ENCODE peak calls at places on chromosomes 4 and X, in nine cellular contexts. E is adrenal gland, Z is IMR-90, L is Peyer's patch, G is right lobe of liver, H is spleen, D is H54, V is tibial nerve, X is uterus. N is an unnamed sample.

GRCh38 chr4:119299221-119300071 is 22.5 kb downstream of the FABP2 start:
- DNase-seq in E (no peak), Z (peak), L (no peak), G (no peak), H (no peak), D (no peak), V (no peak), X (no peak), N (no peak)

GRCh38 chrX:129629837-129630236 is 24.9 kb downstream of the APLN start:
- DNase-seq in E (no peak), Z (no peak), L (no peak), G (no peak), H (no peak), D (no peak), V (no peak), X (no peak), N (no peak)

GRCh38 chr4:54226399-54227260 is 2.5 kb upstream of the PDGFRA start:
- DNase-seq in E (peak), Z (peak), L (peak), G (peak), H (peak), D (no peak), V (peak), X (peak), N (no peak)

GRCh38 chrX:43481601-43482000 is 174.5 kb upstream of the MAOA start:
- DNase-seq in E (no peak), Z (no peak), L (no peak), G (no peak), H (no peak), D (no peak), V (no peak), X (no peak), N (peak)

GRCh38 chr4:99653921-99654890 is 3.4 kb downstream of the C4orf54 start:
- DNase-seq in E (no peak), Z (no peak), L (no peak), G (no peak), H (no peak), D (no peak), V (no peak), X (no peak), N (no peak)

GRCh38 chr4:89598602-89599001 is 238.4 kb downstream of the SNCA start:
- DNase-seq in E (no peak), Z (peak), L (no peak), G (no peak), H (no peak), D (no peak), V (no peak), X (no peak), N (peak)

GRCh38 chr4:83252782-83253405 is 31.7 kb downstream of the COQ2 start:
- DNase-seq in E (peak), Z (peak), L (no peak), G (no peak), H (peak), D (no peak), V (no peak), X (peak), N (peak)

GRCh38 chr4:40333921-40334352 is 1.2 kb upstream of the CHRNA9 start:
- DNase-seq in E (no peak), Z (peak), L (no peak), G (no peak), H (no peak), D (peak), V (no peak), X (no peak), N (no peak)

GRCh38 chr4:42708625-42709024 is 51.7 kb upstream of the ATP8A1 start:
- DNase-seq in E (no peak), Z (no peak), L (no peak), G (no peak), H (no peak), D (no peak), V (no peak), X (no peak), N (no peak)

GRCh38 chr4:168825975-168826374 is 184.1 kb downstream of the CBR4 start:
- DNase-seq in E (no peak), Z (peak), L (no peak), G (no peak), H (no peak), D (no peak), V (no peak), X (no peak), N (no peak)

GRCh38 chr4:168558587-168558986 is 61.7 kb downstream of the PALLD start:
- DNase-seq in E (no peak), Z (peak), L (no peak), G (no peak), H (no peak), D (no peak), V (no peak), X (no peak), N (no peak)

GRCh38 chrX:30900227-30900626 is 11.2 kb upstream of the TAB3 start:
- DNase-seq in E (no peak), Z (no peak), L (no peak), G (no peak), H (no peak), D (no peak), V (no peak), X (no peak), N (no peak)

GRCh38 chr4:76781698-76782595 is 116.0 kb downstream of the SOWAHB start:
- DNase-seq in E (no peak), Z (peak), L (no peak), G (no peak), H (no peak), D (peak), V (no peak), X (no peak), N (no peak)

GRCh38 chr4:24511371-24512063 is 72.8 kb downstream of the DHX15 start:
- DNase-seq in E (no peak), Z (peak), L (no peak), G (no peak), H (no peak), D (no peak), V (no peak), X (no peak), N (no peak)

GRCh38 chr4:6938237-6938636 is 28.6 kb downstream of the TBC1D14 start:
- DNase-seq in E (no peak), Z (no peak), L (no peak), G (no peak), H (peak), D (no peak), V (no peak), X (no peak), N (no peak)

GRCh38 chr4:154618708-154619315 is 6.4 kb upstream of the FGG start:
- DNase-seq in E (peak), Z (peak), L (peak), G (peak), H (no peak), D (no peak), V (no peak), X (no peak), N (peak)

GRCh38 chr4:178185517-178185916 is 743.3 kb upstream of the AGA start:
- DNase-seq in E (no peak), Z (no peak), L (no peak), G (no peak), H (no peak), D (no peak), V (no peak), X (no peak), N (no peak)

GRCh38 chrX:38799995-38800394 is 1.3 kb upstream of the MID1IP1 start:
- DNase-seq in E (no peak), Z (no peak), L (no peak), G (peak), H (no peak), D (no peak), V (no peak), X (no peak), N (peak)

GRCh38 chr4:141730805-141731204 is 94.4 kb downstream of the IL15 start:
- DNase-seq in E (no peak), Z (peak), L (no peak), G (no peak), H (no peak), D (no peak), V (no peak), X (no peak), N (no peak)

GRCh38 chr4:55931833-55932232 is 16.9 kb upstream of the CEP135 start:
- DNase-seq in E (no peak), Z (peak), L (no peak), G (no peak), H (no peak), D (no peak), V (no peak), X (no peak), N (no peak)

GRCh38 chrX:69025802-69026301 is 139.4 kb downstream of the PJA1 start:
- DNase-seq in E (no peak), Z (peak), L (no peak), G (no peak), H (no peak), D (no peak), V (no peak), X (no peak), N (no peak)

GRCh38 chr4:140238353-140239041 is 84.5 kb upstream of the MAML3 start:
- DNase-seq in E (peak), Z (peak), L (peak), G (peak), H (no peak), D (no peak), V (peak), X (peak), N (peak)

GRCh38 chr4:78150465-78150864 is 93.3 kb downstream of the FRAS1 start:
- DNase-seq in E (no peak), Z (no peak), L (no peak), G (no peak), H (no peak), D (no peak), V (no peak), X (no peak), N (no peak)

GRCh38 chrX:110944793-110945466 is 149.3 kb upstream of the CHRDL1 start:
- DNase-seq in E (no peak), Z (no peak), L (no peak), G (no peak), H (no peak), D (no peak), V (no peak), X (no peak), N (no peak)

GRCh38 chr4:110484767-110485166 is 8.8 kb downstream of the ENPEP start:
- DNase-seq in E (no peak), Z (peak), L (no peak), G (no peak), H (no peak), D (no peak), V (no peak), X (peak), N (no peak)

GRCh38 chr4:86357608-86358007 is 2.2 kb downstream of the MAPK10 start:
- DNase-seq in E (no peak), Z (no peak), L (no peak), G (no peak), H (no peak), D (no peak), V (no peak), X (no peak), N (no peak)

GRCh38 chr4:158821228-158822009 is 52.6 kb downstream of the FNIP2 start:
- DNase-seq in E (no peak), Z (peak), L (no peak), G (no peak), H (no peak), D (no peak), V (no peak), X (no peak), N (no peak)

GRCh38 chrX:6954836-6955235 is 192.7 kb upstream of the STS start:
- DNase-seq in E (no peak), Z (no peak), L (no peak), G (no peak), H (no peak), D (no peak), V (no peak), X (no peak), N (no peak)

GRCh38 chrX:69546417-69546816 is 42.3 kb downstream of the NALF2 start:
- DNase-seq in E (no peak), Z (no peak), L (no peak), G (no peak), H (no peak), D (no peak), V (no peak), X (no peak), N (no peak)

GRCh38 chrX:47863187-47863586 is 26.5 kb downstream of the ZNF81 start:
- DNase-seq in E (peak), Z (no peak), L (no peak), G (peak), H (no peak), D (no peak), V (no peak), X (no peak), N (no peak)

GRCh38 chrX:143500751-143501150 is 16.5 kb downstream of the SPANXN3 start:
- DNase-seq in E (no peak), Z (no peak), L (no peak), G (no peak), H (no peak), D (no peak), V (no peak), X (no peak), N (no peak)

GRCh38 chr4:103201254-103201653 is 3.1 kb upstream of the CENPE start:
- DNase-seq in E (no peak), Z (no peak), L (no peak), G (no peak), H (no peak), D (no peak), V (no peak), X (no peak), N (no peak)

GRCh38 chr4:103201724-103202123 is 3.6 kb upstream of the CENPE start:
- DNase-seq in E (no peak), Z (no peak), L (no peak), G (no peak), H (peak), D (no peak), V (no peak), X (no peak), N (no peak)

GRCh38 chr4:103197765-103198110 is 405 bp downstream of the CENPE start:
- DNase-seq in E (no peak), Z (no peak), L (no peak), G (no peak), H (no peak), D (no peak), V (no peak), X (no peak), N (no peak)

GRCh38 chr4:103199009-103199408 is 866 bp upstream of the CENPE start:
- DNase-seq in E (no peak), Z (no peak), L (no peak), G (no peak), H (peak), D (no peak), V (no peak), X (no peak), N (peak)

DNA sequence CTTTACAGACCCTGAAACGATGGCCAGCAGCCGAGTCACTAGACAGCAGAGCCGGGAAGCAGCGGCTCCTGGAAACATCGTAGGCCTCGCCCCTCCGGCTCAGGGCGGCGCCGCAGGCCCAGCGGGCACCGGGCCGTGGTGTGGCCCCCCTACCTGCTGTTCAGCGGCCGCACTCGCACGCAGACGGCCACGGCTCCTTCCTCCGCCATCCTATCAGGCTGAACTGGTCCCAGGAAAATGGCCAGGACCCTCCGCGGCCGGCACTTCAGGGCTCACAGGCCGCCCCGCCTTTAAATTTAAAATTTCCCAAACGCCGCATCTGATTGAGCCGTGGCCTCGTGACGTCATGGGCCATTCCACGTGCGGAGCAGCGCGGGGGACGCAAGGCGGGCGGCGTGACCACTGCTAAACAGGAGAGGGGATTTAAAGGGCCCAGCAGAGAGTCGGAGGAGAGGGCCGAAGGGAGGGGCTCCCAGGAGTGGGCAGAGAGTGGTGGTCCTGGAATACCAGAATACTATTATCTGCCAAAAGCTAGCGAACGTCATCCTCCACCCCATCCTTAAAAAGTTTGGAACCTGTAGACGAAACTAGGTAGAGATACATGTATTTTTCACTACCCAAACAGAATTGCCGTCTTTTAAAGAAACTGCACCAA is at the start of gene CENPE:
- DNase-seq in E (peak), Z (peak), L (peak), G (peak), H (peak), D (peak), V (peak), X (peak), N (peak)
- TF ChIP-seq POLR2A in E (peak), Z (no peak), L (peak), G (no peak), H (no peak), D (peak), V (no peak), X (no peak), N (peak)

DNA sequence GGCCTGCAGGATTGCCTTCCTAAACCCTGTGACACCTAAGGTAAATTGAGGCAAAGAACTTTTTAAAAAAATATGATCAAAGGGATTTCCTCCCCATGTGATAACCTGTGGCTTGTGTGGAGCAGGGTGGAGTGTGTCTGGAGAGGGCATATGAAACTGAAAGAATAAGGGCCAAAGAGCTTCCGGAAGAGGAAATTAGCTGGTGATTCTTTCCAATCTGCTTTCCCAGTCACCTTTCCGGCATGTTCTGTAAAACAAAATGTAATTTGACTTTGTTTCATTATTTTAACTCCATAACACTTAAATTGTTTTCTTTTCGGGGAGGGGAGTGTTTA is 620 bp downstream of the XIAP start:
- DNase-seq in E (no peak), Z (no peak), L (no peak), G (no peak), H (no peak), D (no peak), V (no peak), X (no peak), N (peak)
- TF ChIP-seq POLR2A in E (peak), Z (no peak), L (peak), G (peak), H (no peak), D (no peak), V (no peak), X (peak), N (peak)

DNA sequence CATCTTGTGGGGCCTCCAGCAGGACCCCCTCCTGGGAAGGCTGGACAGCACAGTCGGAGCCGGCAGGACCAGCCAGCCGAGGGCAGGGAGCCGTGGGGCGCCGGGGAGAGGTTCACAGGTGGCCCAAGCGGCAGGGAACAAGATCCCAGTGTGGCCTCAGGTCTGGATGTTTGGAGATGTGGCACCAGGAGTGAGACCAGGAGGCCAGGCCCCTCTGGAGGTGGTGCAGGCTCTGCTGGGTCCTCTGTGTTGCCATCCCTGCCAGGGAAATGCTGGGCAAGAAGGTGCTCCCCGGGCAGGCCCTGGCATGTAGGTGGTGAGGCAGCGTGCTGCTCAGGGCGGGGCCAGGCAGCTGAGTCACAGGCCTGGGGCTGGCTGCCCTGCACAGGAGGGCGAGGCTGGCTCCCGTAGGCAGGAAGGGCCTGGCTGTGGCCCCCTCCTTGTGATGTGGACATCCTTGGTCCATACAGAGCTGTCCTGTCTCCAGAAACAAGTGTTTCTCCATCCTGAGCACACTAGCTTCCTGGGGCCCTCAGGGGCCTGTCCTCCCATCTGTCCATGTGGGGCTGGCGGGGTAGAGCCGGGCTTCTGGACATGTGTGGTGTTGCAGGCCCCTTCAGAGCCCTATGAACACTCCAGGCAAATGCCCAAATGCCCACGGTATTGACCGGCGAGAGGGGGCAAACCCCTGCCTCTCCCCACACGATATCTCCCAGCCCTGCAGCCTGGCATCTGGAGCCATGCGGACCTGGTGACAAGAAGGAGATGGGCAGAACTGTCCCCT is 4.8 kb upstream of the HGFAC start:
- DNase-seq in E (peak), Z (peak), L (peak), G (no peak), H (no peak), D (peak), V (no peak), X (no peak), N (peak)
- TF ChIP-seq POLR2A in E (no peak), Z (no peak), L (no peak), G (peak), H (no peak), D (no peak), V (no peak), X (no peak), N (peak)

GRCh38 chr4:112636688-112637551 is at the start of the genes LARP7 and ZGRF1:
- DNase-seq in E (peak), Z (peak), L (peak), G (peak), H (peak), D (peak), V (peak), X (peak), N (peak)
- TF ChIP-seq POLR2A in E (no peak), Z (peak), L (no peak), G (no peak), H (no peak), D (no peak), V (no peak), X (no peak), N (peak)

N was measured in erythroblast.